ENCODE peak calls at places on chromosomes 11 and 22, in five cellular contexts. One of them, this sample, is unnamed.

GRCh38 chr11:19110290-19110689 is 6.7 kb upstream of the ZDHHC13 start:
- DNase-seq in fibroblast of lung: no peak
- DNase-seq in ovary: no peak
- DNase-seq in psoas muscle: peak
- DNase-seq in spleen: no peak
- DNase-seq in this sample: no peak

GRCh38 chr11:125330462-125331325 is 165.4 kb downstream of the FEZ1 start:
- DNase-seq in spleen: peak
- DNase-seq in psoas muscle: no peak
- DNase-seq in ovary: no peak
- DNase-seq in fibroblast of lung: no peak
- DNase-seq in this sample: no peak

GRCh38 chr11:77449784-77450183 is 24.1 kb downstream of the PAK1 start:
- DNase-seq in fibroblast of lung: no peak
- DNase-seq in spleen: no peak
- DNase-seq in psoas muscle: no peak
- DNase-seq in ovary: no peak
- DNase-seq in this sample: no peak

GRCh38 chr11:82969811-82970210 is 68.3 kb downstream of the DDIAS start:
- DNase-seq in psoas muscle: no peak
- DNase-seq in spleen: no peak
- DNase-seq in fibroblast of lung: no peak
- DNase-seq in ovary: no peak
- DNase-seq in this sample: no peak

GRCh38 chr22:27331526-27332281 is 469.9 kb downstream of the MN1 start:
- DNase-seq in psoas muscle: peak
- DNase-seq in ovary: peak
- DNase-seq in spleen: no peak
- DNase-seq in fibroblast of lung: peak
- DNase-seq in this sample: peak

GRCh38 chr22:26289486-26290250 is 120.4 kb downstream of the SEZ6L start:
- DNase-seq in spleen: no peak
- DNase-seq in fibroblast of lung: no peak
- DNase-seq in ovary: no peak
- DNase-seq in psoas muscle: no peak
- DNase-seq in this sample: no peak

GRCh38 chr11:112881461-112881860 is 79.8 kb upstream of the NCAM1 start:
- DNase-seq in spleen: no peak
- DNase-seq in psoas muscle: peak
- DNase-seq in fibroblast of lung: peak
- DNase-seq in ovary: peak
- DNase-seq in this sample: peak

GRCh38 chr22:23256986-23257888 is 76.9 kb downstream of the BCR start:
- DNase-seq in fibroblast of lung: peak
- DNase-seq in psoas muscle: peak
- DNase-seq in ovary: peak
- DNase-seq in spleen: no peak
- DNase-seq in this sample: no peak

GRCh38 chr22:26320469-26320868 is 108.6 kb upstream of the ASPHD2 start:
- DNase-seq in ovary: no peak
- DNase-seq in fibroblast of lung: no peak
- DNase-seq in psoas muscle: no peak
- DNase-seq in spleen: no peak
- DNase-seq in this sample: no peak

GRCh38 chr11:133081730-133082452 is 450.4 kb downstream of the OPCML start:
- DNase-seq in ovary: no peak
- DNase-seq in spleen: no peak
- DNase-seq in psoas muscle: no peak
- DNase-seq in fibroblast of lung: no peak
- DNase-seq in this sample: no peak

GRCh38 chr11:122656073-122656630 is 630 bp downstream of the UBASH3B start:
- DNase-seq in psoas muscle: peak
- DNase-seq in spleen: peak
- DNase-seq in fibroblast of lung: peak
- DNase-seq in ovary: peak
- DNase-seq in this sample: peak

GRCh38 chr22:20205964-20206708 is 55.3 kb upstream of the CCDC188 start:
- DNase-seq in spleen: peak
- DNase-seq in psoas muscle: peak
- DNase-seq in fibroblast of lung: peak
- DNase-seq in ovary: peak
- DNase-seq in this sample: no peak

GRCh38 chr11:57764972-57765371 is 3.4 kb downstream of the CTNND1 start:
- DNase-seq in psoas muscle: no peak
- DNase-seq in fibroblast of lung: no peak
- DNase-seq in ovary: no peak
- DNase-seq in spleen: no peak
- DNase-seq in this sample: no peak
- H3K27ac ChIP-seq in psoas muscle: peak
- H3K27ac ChIP-seq in fibroblast of lung: no peak
- H3K27ac ChIP-seq in ovary: no peak
- H3K27ac ChIP-seq in spleen: peak
- H3K27ac ChIP-seq in this sample: no peak

GRCh38 chr11:119362741-119363080 is 16.2 kb upstream of the MFRP start:
- DNase-seq in ovary: no peak
- DNase-seq in psoas muscle: no peak
- DNase-seq in spleen: peak
- DNase-seq in fibroblast of lung: no peak
- DNase-seq in this sample: no peak
- H3K27ac ChIP-seq in ovary: peak
- H3K27ac ChIP-seq in psoas muscle: peak
- H3K27ac ChIP-seq in spleen: no peak
- H3K27ac ChIP-seq in fibroblast of lung: no peak
- H3K27ac ChIP-seq in this sample: peak

GRCh38 chr11:2127357-2127971 is 11.7 kb downstream of the IGF2 start:
- DNase-seq in ovary: no peak
- DNase-seq in spleen: no peak
- DNase-seq in psoas muscle: peak
- DNase-seq in fibroblast of lung: no peak
- DNase-seq in this sample: no peak
- H3K27ac ChIP-seq in ovary: no peak
- H3K27ac ChIP-seq in spleen: no peak
- H3K27ac ChIP-seq in psoas muscle: no peak
- H3K27ac ChIP-seq in fibroblast of lung: no peak
- H3K27ac ChIP-seq in this sample: no peak

GRCh38 chr22:19172213-19173046 is 6.1 kb downstream of the SLC25A1 start:
- DNase-seq in fibroblast of lung: no peak
- DNase-seq in ovary: no peak
- DNase-seq in psoas muscle: no peak
- DNase-seq in spleen: no peak
- DNase-seq in this sample: no peak
- H3K27ac ChIP-seq in fibroblast of lung: peak
- H3K27ac ChIP-seq in ovary: peak
- H3K27ac ChIP-seq in psoas muscle: peak
- H3K27ac ChIP-seq in spleen: peak
- H3K27ac ChIP-seq in this sample: peak

GRCh38 chr22:38506118-38506962 is at the start of gene DDX17:
- DNase-seq in fibroblast of lung: peak
- DNase-seq in spleen: peak
- DNase-seq in psoas muscle: peak
- DNase-seq in ovary: peak
- DNase-seq in this sample: peak

GRCh38 chr22:38501797-38502672 is 4.1 kb downstream of the DDX17 start:
- DNase-seq in fibroblast of lung: no peak
- DNase-seq in psoas muscle: no peak
- DNase-seq in ovary: no peak
- DNase-seq in spleen: no peak
- DNase-seq in this sample: no peak

GRCh38 chr22:38504731-38505594 is 1.1 kb downstream of the DDX17 start:
- DNase-seq in psoas muscle: peak
- DNase-seq in spleen: peak
- DNase-seq in fibroblast of lung: peak
- DNase-seq in ovary: peak
- DNase-seq in this sample: no peak

GRCh38 chr22:38505595-38506117 is 455 bp downstream of the DDX17 start:
- DNase-seq in psoas muscle: peak
- DNase-seq in spleen: peak
- DNase-seq in ovary: peak
- DNase-seq in fibroblast of lung: peak
- DNase-seq in this sample: peak

DNA sequence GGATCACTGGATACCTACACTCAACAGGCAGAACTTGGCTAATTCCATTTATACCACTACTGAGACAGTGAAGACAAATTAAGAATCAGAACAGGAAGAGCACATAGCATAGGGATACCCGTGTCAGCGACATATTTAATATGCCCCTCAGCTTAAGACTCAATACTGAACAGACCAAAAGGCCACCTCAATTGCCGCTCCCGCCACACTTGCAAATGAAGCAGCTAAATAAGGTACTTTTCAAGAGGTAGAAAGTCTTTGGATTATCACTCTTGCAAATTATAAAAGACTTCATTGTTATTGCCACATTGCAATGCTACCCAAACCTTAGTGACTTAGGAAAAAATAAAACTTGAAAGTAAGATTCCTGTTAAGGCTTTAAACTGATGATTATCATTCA is 3.1 kb downstream of the DDX17 start:
- DNase-seq in spleen: no peak
- DNase-seq in psoas muscle: no peak
- DNase-seq in fibroblast of lung: no peak
- DNase-seq in ovary: no peak
- DNase-seq in this sample: no peak
- H3K27ac ChIP-seq in spleen: peak
- H3K27ac ChIP-seq in psoas muscle: peak
- H3K27ac ChIP-seq in fibroblast of lung: peak
- H3K27ac ChIP-seq in ovary: no peak
- H3K27ac ChIP-seq in this sample: no peak

DNA sequence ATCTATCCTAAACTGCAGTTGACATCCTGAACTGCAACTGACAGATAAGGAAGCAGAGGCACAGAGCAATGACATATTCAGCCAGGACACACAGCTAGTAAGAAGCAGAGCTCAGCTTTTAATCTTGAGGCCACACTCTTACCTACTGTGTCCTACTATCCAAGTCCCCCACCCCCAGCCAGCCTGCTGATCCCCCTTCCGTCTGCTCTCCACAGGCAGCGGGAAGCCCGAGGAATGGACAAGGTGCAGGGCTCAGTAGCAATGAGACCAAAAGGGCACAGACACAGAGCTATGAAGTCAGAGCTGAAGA is 4.3 kb downstream of the POLR3H start:
- DNase-seq in fibroblast of lung: no peak
- DNase-seq in ovary: no peak
- DNase-seq in psoas muscle: no peak
- DNase-seq in spleen: no peak
- DNase-seq in this sample: no peak
- H3K27ac ChIP-seq in fibroblast of lung: no peak
- H3K27ac ChIP-seq in ovary: no peak
- H3K27ac ChIP-seq in psoas muscle: no peak
- H3K27ac ChIP-seq in spleen: no peak
- H3K27ac ChIP-seq in this sample: peak

This sample was measured in substantia nigra.